ENCODE peak calls at places on chromosomes 4 and X, in six cellular contexts. K is K562, W is HepG2, R is H1, A is GM12891, B is GM12878. O is an unnamed sample.
A peak's percentile ranks its signal among the peaks of the same experiment; 100 is the strongest.

GRCh38 chrX:117990438-117990837 is 126.2 kb downstream of the KLHL13 start:
- DNase-seq in K (no peak), W (no peak), R (no peak), A (no peak), B (no peak), O (no peak)

GRCh38 chrX:50691820-50692219 is 122.2 kb downstream of the SHROOM4 start:
- DNase-seq in K (peak; percentile 26), W (peak; percentile 38), R (no peak), A (peak; percentile 3), B (no peak), O (peak; percentile 9)

GRCh38 chr4:151438154-151438553 is 29.2 kb downstream of the FHIP1A start:
- DNase-seq in K (no peak), W (no peak), R (no peak), A (no peak), B (no peak), O (no peak)

GRCh38 chrX:19085975-19086772 is 36.1 kb downstream of the ADGRG2 start:
- DNase-seq in K (no peak), W (no peak), R (no peak), A (no peak), B (no peak), O (no peak)

GRCh38 chr4:4913147-4913561 is 53.7 kb downstream of the MSX1 start:
- DNase-seq in K (no peak), W (no peak), R (no peak), A (no peak), B (no peak), O (no peak)

GRCh38 chr4:5863461-5864113 is 29.3 kb downstream of the CRMP1 start:
- DNase-seq in K (no peak), W (no peak), R (no peak), A (no peak), B (no peak), O (no peak)

GRCh38 chrX:19566359-19567141 is 51.2 kb upstream of the MAP3K15 start:
- DNase-seq in K (no peak), W (peak; percentile 65), R (no peak), A (no peak), B (peak; percentile 24), O (no peak)

GRCh38 chrX:135295238-135295943 is 13.9 kb upstream of the ETDC start:
- DNase-seq in K (no peak), W (no peak), R (peak; percentile 21), A (peak; percentile 4), B (peak; percentile 9), O (peak; percentile 21)

GRCh38 chr4:67785528-67785927 is 31.3 kb upstream of the GNRHR start:
- DNase-seq in K (no peak), W (no peak), R (no peak), A (no peak), B (no peak), O (no peak)

GRCh38 chrX:17529349-17529748 is 154.3 kb downstream of the NHS start:
- DNase-seq in K (no peak), W (no peak), R (no peak), A (no peak), B (no peak), O (no peak)

GRCh38 chr4:147157860-147158701 is 212.4 kb upstream of the TTC29 start:
- DNase-seq in K (no peak), W (peak; percentile 39), R (no peak), A (no peak), B (no peak), O (no peak)

GRCh38 chrX:29661290-29661689 is 554.1 kb upstream of the MAGEB2 start:
- DNase-seq in K (no peak), W (no peak), R (no peak), A (no peak), B (no peak), O (no peak)

GRCh38 chrX:28851871-28852270 is 264.6 kb downstream of the IL1RAPL1 start:
- DNase-seq in K (no peak), W (peak; percentile 1), R (no peak), A (no peak), B (no peak), O (no peak)

GRCh38 chrX:7943600-7944245 is 16.5 kb upstream of the PNPLA4 start:
- DNase-seq in K (no peak), W (no peak), R (no peak), A (no peak), B (no peak), O (no peak)

GRCh38 chr4:55321707-55322264 is 24.3 kb upstream of the SRD5A3 start:
- DNase-seq in K (peak; percentile 62), W (peak; percentile 59), R (no peak), A (no peak), B (peak; percentile 2), O (no peak)

GRCh38 chr4:150001815-150002214 is 76.4 kb upstream of the DCLK2 start:
- DNase-seq in K (no peak), W (no peak), R (no peak), A (no peak), B (no peak), O (no peak)

GRCh38 chr4:148284526-148285193 is 157.6 kb downstream of the NR3C2 start:
- DNase-seq in K (no peak), W (no peak), R (no peak), A (no peak), B (no peak), O (no peak)

GRCh38 chrX:148441387-148441786 is 59.0 kb upstream of the AFF2 start:
- DNase-seq in K (no peak), W (no peak), R (peak; percentile 58), A (no peak), B (no peak), O (no peak)

GRCh38 chr4:37889849-37890500 is 909 bp upstream of the TBC1D1 start:
- DNase-seq in K (no peak), W (no peak), R (no peak), A (no peak), B (no peak), O (no peak)
- TF ChIP-seq POLR2AphosphoS5 in K (no peak), W (no peak), R (no peak), A (no peak), B (no peak), O (no peak)

DNA sequence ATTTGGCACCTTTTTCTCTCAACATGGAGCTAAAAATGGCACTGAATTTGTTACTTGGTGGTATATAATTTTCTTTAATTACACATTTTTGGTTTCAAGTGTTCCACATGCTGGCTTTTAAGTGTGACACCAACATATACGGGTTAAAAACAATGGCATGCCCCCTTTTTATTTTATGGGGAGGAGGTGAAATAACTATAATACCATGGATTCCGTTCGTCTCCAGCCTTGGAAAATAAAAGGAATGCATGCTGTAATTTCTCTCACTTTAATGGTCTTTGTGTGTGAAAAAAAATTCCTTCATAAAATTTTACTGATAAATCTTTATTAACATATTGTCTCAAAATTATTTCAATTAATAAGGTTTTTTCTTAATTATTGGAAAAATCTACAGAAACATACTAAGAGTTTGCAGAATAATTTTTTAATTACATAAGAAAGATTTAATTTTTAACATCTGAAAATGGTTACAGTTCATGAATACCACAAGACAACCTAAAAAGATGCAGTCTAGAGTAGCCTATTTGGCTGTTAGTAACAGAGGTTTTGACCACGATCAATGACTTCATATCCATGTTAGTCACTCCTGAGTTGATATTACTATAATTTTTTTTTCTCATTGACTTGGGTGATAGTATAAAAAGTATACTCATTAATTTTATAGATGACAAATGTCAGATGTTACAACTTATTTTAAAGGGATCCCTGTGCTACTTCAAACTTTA is 272.7 kb downstream of the DCTD start:
- DNase-seq in K (no peak), W (no peak), R (no peak), A (no peak), B (no peak), O (no peak)
- TF ChIP-seq TAF1 in K (no peak), W (no peak), R (no peak), A (no peak), B (no peak), O (no peak)

DNA sequence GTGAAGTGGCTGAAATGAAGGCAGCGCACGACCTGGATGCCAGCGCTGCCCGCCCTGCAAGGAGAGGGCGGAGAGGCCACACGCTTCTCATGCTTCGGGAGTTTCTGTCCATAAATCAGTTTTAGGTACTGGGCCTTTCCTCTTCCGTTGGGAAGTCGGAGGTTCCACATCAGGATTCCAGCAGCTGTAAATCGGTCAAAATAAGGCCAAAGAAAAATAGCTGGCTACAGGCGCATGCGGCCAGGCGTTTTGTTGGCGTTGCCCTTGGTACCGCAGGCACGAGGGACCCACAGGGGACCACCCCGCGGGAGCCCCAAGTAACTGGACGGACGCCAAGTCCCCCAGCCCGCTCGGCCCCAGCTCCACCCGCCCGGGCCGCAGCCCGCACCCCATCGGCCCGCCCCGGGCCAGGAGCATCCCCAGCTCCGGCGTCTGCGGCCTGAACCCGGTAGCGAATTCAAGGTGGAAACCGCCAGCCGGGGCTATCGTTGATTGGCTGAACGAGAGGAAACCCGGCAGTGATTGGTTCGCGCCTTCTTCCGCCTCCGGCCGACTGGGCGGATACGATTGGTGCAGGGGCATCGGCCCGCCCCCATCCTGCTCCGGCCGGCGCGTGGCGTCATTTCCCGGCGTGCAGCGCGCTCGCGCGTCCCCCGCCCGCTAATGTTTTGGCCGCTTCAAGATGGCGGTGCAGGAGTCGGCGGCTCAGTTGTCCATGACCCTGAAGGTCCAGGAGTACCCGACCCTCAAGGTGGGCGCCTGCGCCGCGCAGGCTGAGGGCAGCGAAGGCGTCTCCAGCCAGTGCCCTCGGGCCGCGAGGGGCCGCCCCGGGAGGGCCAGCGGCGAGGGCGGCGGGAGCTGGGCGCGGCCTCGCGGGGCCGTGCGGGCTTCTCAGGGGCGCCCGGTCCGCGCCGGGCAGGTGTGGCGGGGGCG is at the start of gene MAEA:
- DNase-seq in K (peak; percentile 98), W (peak; percentile 92), R (peak; percentile 85), A (peak; percentile 100), B (peak; percentile 83), O (peak; percentile 99)
- TF ChIP-seq POLR2A in K (peak; percentile 94), W (peak; percentile 69), R (no peak), A (peak; percentile 85), B (peak; percentile 95), O (peak; percentile 92)

GRCh38 chr4:18020145-18020670 is 1.3 kb downstream of the LCORL start:
- DNase-seq in K (no peak), W (no peak), R (no peak), A (no peak), B (no peak), O (no peak)

GRCh38 chr4:18020671-18021469 is 685 bp downstream of the LCORL start:
- DNase-seq in K (peak; percentile 68), W (peak; percentile 73), R (peak; percentile 39), A (peak; percentile 31), B (peak; percentile 32), O (peak; percentile 33)

GRCh38 chr4:18022572-18023039 is 1.1 kb upstream of the LCORL start:
- DNase-seq in K (no peak), W (no peak), R (no peak), A (no peak), B (no peak), O (no peak)

GRCh38 chr4:18021470-18021719 is 160 bp downstream of the LCORL start:
- DNase-seq in K (no peak), W (no peak), R (no peak), A (no peak), B (no peak), O (no peak)

DNA sequence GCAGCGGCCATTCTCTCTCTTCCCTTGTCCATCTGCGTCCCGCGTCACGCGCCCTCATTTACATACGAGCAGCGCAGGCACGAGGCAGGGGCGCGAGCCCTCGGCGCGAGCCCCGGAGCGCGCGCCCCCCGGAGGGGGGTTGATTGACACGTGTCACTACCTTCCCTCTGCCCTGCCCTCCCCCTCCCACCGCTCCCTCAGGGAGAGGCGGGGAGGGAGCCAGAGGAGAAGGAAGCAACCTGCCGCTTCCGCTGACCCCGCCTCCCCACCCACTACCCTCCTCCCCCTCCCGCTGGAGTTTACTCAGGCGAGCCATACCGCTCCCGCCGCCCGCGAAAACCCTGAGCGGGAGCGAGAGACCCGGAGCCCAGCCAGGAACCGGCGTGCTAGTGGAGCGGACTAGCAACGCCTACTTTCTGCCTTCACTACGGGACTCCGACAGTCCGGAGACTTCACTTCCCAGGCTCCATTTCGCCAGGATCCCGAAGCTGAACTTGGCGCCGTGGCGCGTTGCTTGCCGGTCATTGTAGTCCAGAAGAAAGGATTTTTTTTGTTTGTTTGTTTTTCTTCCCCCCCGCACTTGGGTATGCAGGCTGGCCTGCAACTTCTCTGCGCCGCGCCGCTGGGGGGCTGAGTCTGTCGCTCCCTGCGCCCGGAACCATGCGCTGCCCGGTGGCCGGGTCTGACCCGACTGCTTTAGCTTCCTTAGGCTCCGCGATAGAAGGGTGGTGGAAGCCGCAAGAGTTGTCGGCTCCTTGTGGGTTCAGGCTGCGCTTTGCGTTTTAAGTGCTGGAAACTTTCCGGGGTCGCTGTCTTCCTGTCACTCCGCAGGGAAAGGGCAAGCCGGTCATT is at the start of gene LCORL:
- DNase-seq in K (peak; percentile 93), W (peak; percentile 96), R (peak; percentile 89), A (peak; percentile 73), B (peak; percentile 90), O (peak; percentile 70)
- TF ChIP-seq POLR2AphosphoS5 in K (peak; percentile 62), W (peak; percentile 18), R (peak; percentile 38), A (peak; percentile 29), B (no peak), O (no peak)